ENCODE peak calls at places on chromosomes 3 and 15, in four cellular contexts. X, K, D and Y are unnamed samples.

GRCh38 chr15:79682285-79682684 is 214.5 kb downstream of the MTHFS start:
- DNase-seq in X (peak), K (no peak), D (peak), Y (no peak)

GRCh38 chr3:145906755-145907154 is 254.2 kb downstream of the PLOD2 start:
- DNase-seq in X (no peak), K (no peak), D (no peak), Y (no peak)

GRCh38 chr3:56829543-56829942 is 27.8 kb upstream of the ARHGEF3 start:
- DNase-seq in X (no peak), K (no peak), D (no peak), Y (no peak)

GRCh38 chr3:27642796-27643195 is 79.3 kb downstream of the EOMES start:
- DNase-seq in X (no peak), K (no peak), D (no peak), Y (no peak)

GRCh38 chr3:16916840-16917239 is 32.1 kb downstream of the PLCL2 start:
- DNase-seq in X (peak), K (no peak), D (no peak), Y (no peak)

GRCh38 chr3:19598870-19599269 is 335.1 kb downstream of the EFHB start:
- DNase-seq in X (no peak), K (no peak), D (no peak), Y (no peak)

GRCh38 chr3:193301441-193301840 is 60.4 kb downstream of the PLAAT1 start:
- DNase-seq in X (peak), K (no peak), D (no peak), Y (no peak)

GRCh38 chr15:49313650-49314049 is 109.4 kb upstream of the FGF7 start:
- DNase-seq in X (peak), K (no peak), D (no peak), Y (no peak)

GRCh38 chr3:8518138-8518537 is 16.5 kb downstream of the LMCD1 start:
- DNase-seq in X (peak), K (no peak), D (no peak), Y (no peak)

GRCh38 chr3:71601811-71602210 is 18.3 kb upstream of the FOXP1 start:
- DNase-seq in X (peak), K (no peak), D (no peak), Y (no peak)

GRCh38 chr3:64184621-64185020 is 40.6 kb downstream of the PRICKLE2 start:
- DNase-seq in X (peak), K (no peak), D (no peak), Y (no peak)

GRCh38 chr3:38601971-38602550 is 47.4 kb downstream of the SCN5A start:
- DNase-seq in X (no peak), K (no peak), D (no peak), Y (no peak)